ENCODE peak calls at places on chromosome 15, in eight cellular contexts. N, I, R, H, G, W, O and V are unnamed samples.

GRCh38 chr15:41024141-41024540 is 70.9 kb downstream of the CHAC1 start:
- DNase-seq in N (no peak), I (no peak), R (peak; percentile 11), H (no peak), G (no peak), W (no peak), O (no peak), V (no peak)

GRCh38 chr15:89731275-89731674 is 19.8 kb downstream of the MESP1 start:
- DNase-seq in N (no peak), I (no peak), R (no peak), H (no peak), G (no peak), W (no peak), O (no peak), V (no peak)

GRCh38 chr15:95620934-95621579 is 709.4 kb upstream of the NR2F2 start:
- DNase-seq in N (no peak), I (no peak), R (no peak), H (no peak), G (no peak), W (peak; percentile 12), O (no peak), V (no peak)

GRCh38 chr15:73650387-73651126 is 17.4 kb upstream of the NPTN start:
- DNase-seq in N (no peak), I (no peak), R (peak; percentile 41), H (no peak), G (no peak), W (peak; percentile 64), O (no peak), V (no peak)

GRCh38 chr15:78234515-78235040 is at the start of gene ACSBG1:
- DNase-seq in N (no peak), I (no peak), R (no peak), H (no peak), G (no peak), W (no peak), O (no peak), V (no peak)

GRCh38 chr15:93159892-93160398 is 70.9 kb upstream of the RGMA start:
- DNase-seq in N (no peak), I (no peak), R (no peak), H (no peak), G (no peak), W (no peak), O (no peak), V (no peak)

GRCh38 chr15:79874242-79874641 is 22.6 kb downstream of the MTHFS start:
- DNase-seq in N (no peak), I (no peak), R (no peak), H (no peak), G (no peak), W (peak; percentile 79), O (no peak), V (peak; percentile 55)

GRCh38 chr15:77143191-77143590 is 72.3 kb upstream of the TSPAN3 start:
- DNase-seq in N (no peak), I (no peak), R (no peak), H (no peak), G (no peak), W (no peak), O (no peak), V (no peak)

GRCh38 chr15:36996538-36997181 is 103.7 kb downstream of the MEIS2 start:
- DNase-seq in N (no peak), I (no peak), R (no peak), H (no peak), G (no peak), W (no peak), O (no peak), V (no peak)

GRCh38 chr15:100559330-100559729 is 30.6 kb upstream of the CERS3 start:
- DNase-seq in N (no peak), I (peak; percentile 41), R (peak; percentile 9), H (no peak), G (no peak), W (peak; percentile 29), O (peak; percentile 36), V (no peak)

GRCh38 chr15:37981781-37982180 is 47.3 kb downstream of the TMCO5A start:
- DNase-seq in N (no peak), I (no peak), R (peak; percentile 31), H (no peak), G (no peak), W (peak; percentile 31), O (peak; percentile 42), V (no peak)

GRCh38 chr15:60735559-60736047 is 256.7 kb upstream of the ICE2 start:
- DNase-seq in N (no peak), I (no peak), R (peak; percentile 28), H (no peak), G (no peak), W (no peak), O (no peak), V (no peak)

GRCh38 chr15:60731583-60732130 is 252.7 kb upstream of the ICE2 start:
- DNase-seq in N (no peak), I (no peak), R (no peak), H (no peak), G (no peak), W (no peak), O (no peak), V (no peak)

GRCh38 chr15:60733196-60733595 is 254.3 kb upstream of the ICE2 start:
- DNase-seq in N (no peak), I (no peak), R (no peak), H (no peak), G (no peak), W (no peak), O (no peak), V (no peak)

GRCh38 chr15:60737217-60737616 is 258.3 kb upstream of the ICE2 start:
- DNase-seq in N (no peak), I (no peak), R (no peak), H (no peak), G (no peak), W (no peak), O (no peak), V (no peak)

DNA sequence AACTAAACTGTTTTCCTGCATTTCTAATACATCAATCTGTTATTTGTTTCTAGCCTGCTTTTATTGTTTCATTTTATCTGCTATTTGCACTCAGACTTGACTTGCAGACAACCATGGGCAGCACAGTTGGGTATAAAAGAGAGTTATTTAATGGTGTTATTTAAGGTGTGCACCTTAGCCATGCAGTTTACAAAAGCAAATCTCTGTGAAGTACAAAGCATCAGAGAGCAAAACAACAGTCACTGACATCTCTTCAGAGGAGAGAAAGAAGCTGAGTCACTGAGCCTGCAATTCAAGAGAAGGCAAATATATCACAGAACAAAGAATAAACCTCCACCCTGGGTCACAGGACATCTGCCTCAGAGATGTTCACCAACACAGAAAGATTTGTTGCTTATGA is 255.9 kb upstream of the ICE2 start:
- DNase-seq in N (no peak), I (no peak), R (no peak), H (no peak), G (no peak), W (no peak), O (no peak), V (no peak)
- H3K4me3 ChIP-seq in N (no peak overlapping the region), I (no peak overlapping the region), R (no peak overlapping the region), H (no peak overlapping the region), G (no peak overlapping the region), W (no peak overlapping the region), O (no peak overlapping the region), V (no peak overlapping the region)

GRCh38 chr15:45773149-45773548 is 138.3 kb downstream of the SQOR start:
- DNase-seq in N (no peak), I (no peak), R (no peak), H (no peak), G (no peak), W (peak; percentile 4), O (no peak), V (no peak)
- H3K27ac ChIP-seq in N (no peak overlapping the region), I (no peak overlapping the region), R (no peak overlapping the region), H (no peak overlapping the region), G (no peak overlapping the region), W (no peak overlapping the region), O (no peak overlapping the region), V (no peak overlapping the region)

DNA sequence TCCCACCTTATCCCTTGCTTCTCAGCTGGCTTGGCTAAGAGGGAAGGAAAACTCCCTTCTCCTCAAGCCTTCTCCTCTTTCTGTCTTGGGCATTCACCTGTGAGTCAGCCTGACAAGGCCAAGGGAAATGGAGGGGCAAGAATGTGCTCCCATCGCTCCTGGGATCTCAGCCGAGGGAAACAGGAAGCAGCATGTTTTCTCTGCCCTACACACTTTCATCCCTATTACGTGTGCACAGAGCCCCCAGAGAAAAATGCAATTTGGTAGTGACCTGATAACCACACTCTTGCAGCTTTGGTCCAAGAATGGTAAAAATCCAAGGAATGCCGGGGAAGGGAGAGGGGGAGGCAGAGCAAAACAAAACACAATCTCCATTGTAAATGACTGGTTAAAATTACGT is 32.9 kb upstream of the MTMR10 start:
- DNase-seq in N (no peak), I (no peak), R (peak; percentile 64), H (no peak), G (no peak), W (peak; percentile 91), O (peak; percentile 75), V (no peak)
- H3K4me3 ChIP-seq in N (no peak overlapping the region), I (no peak overlapping the region), R (no peak overlapping the region), H (no peak overlapping the region), G (peak overlapping the region; percentile 4), W (no peak overlapping the region), O (no peak overlapping the region), V (no peak overlapping the region)

DNA sequence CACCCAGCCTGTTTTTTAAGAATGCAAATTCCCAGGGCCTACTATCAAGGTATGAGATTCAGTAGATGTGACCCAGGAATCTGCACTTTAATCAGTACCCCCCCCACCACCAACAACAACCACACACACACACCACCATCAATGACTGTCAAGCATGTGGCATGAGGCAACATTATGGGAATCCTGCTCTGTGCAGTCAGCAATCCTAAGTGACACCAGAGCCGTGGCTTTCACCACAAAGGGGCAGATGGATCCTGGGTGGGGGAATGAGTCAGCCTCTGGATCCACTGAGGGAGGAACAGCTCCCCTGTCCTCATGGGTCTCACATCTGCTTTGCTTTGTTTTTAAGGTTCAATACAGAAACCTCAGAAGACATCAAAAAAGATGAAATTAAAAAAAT is 142.6 kb downstream of the NTRK3 start:
- DNase-seq in N (no peak), I (no peak), R (no peak), H (no peak), G (no peak), W (no peak), O (no peak), V (no peak)
- H3K27ac ChIP-seq in N (no peak overlapping the region), I (no peak overlapping the region), R (no peak overlapping the region), H (no peak overlapping the region), G (no peak overlapping the region), W (no peak overlapping the region), O (no peak overlapping the region), V (no peak overlapping the region)